ENCODE peak calls at places on chromosomes 16 and 17, in four cellular contexts. E is IMR-90, A is H1, U is neuronal stem cell. C is an unnamed sample.

GRCh38 chr16:4309833-4310266 is 6.0 kb upstream of the GLIS2 start:
- DNase-seq in A (peak), E (peak), U (no peak), C (peak)

GRCh38 chr17:50767030-50767429 is 288 bp downstream of the ANKRD40CL start:
- DNase-seq in A (no peak), U (no peak), E (no peak), C (no peak)

GRCh38 chr16:66265556-66266133 is 100.8 kb upstream of the CDH5 start:
- DNase-seq in A (no peak), U (no peak), E (no peak), C (no peak)

GRCh38 chr16:88732172-88732960 is 26.1 kb downstream of the CTU2 start:
- DNase-seq in E (no peak), A (no peak), U (no peak), C (no peak)

GRCh38 chr16:21638573-21638975 is 13.8 kb downstream of the IGSF6 start:
- DNase-seq in A (no peak), E (peak), U (no peak), C (no peak)

GRCh38 chr17:16934133-16934795 is 37.7 kb downstream of the TNFRSF13B start:
- DNase-seq in A (no peak), E (no peak), U (no peak), C (no peak)

GRCh38 chr17:44878627-44879221 is 20.5 kb downstream of the EFTUD2 start:
- DNase-seq in E (peak), U (no peak), A (no peak), C (peak)

GRCh38 chr16:24010440-24011089 is 174.8 kb downstream of the PRKCB start:
- DNase-seq in U (peak), A (peak), E (peak), C (peak)

GRCh38 chr16:5065813-5066212 is at the start of gene C16orf89:
- DNase-seq in U (no peak), A (no peak), E (no peak), C (no peak)

GRCh38 chr16:64240586-64240985 is 881.3 kb downstream of the CDH11 start:
- DNase-seq in E (no peak), A (no peak), U (no peak), C (no peak)

GRCh38 chr17:75563063-75563758 is 24.4 kb upstream of the MYO15B start:
- DNase-seq in A (no peak), U (no peak), E (no peak), C (no peak)

GRCh38 chr16:3601614-3602319 is 9.6 kb downstream of the SLX4 start:
- DNase-seq in U (no peak), A (no peak), E (no peak), C (no peak)

GRCh38 chr16:25372716-25373115 is 115.1 kb upstream of the ZKSCAN2 start:
- DNase-seq in E (no peak), U (no peak), A (no peak), C (no peak)

DNA sequence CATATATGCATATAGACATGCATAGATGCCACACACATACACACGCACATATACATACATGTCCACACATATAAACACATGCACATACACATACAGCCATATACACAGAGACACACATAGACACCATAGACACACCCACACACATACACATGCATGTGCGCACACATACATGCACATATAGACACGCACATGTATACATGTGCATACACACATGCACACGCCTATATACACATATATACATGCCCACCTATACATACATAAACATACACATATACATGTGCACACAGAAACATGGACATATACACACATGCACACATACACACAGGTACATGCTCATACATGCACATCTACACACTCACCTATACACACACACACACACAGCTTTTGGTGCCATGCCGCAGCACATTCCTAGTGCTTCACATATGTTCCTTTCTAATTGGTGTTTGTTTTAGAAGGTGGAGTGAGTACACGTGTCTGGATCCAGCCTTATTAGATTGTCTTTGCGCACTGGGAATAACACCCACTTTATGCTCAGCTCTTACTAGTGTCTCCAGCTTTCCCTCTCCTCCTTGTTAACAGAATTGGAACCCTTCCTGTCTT is 198.0 kb downstream of the RPTOR start:
- DNase-seq in U (no peak), E (no peak), A (no peak), C (no peak)
- H2AK5ac ChIP-seq in U (no peak), E (peak), A (peak), C (no peak)

DNA sequence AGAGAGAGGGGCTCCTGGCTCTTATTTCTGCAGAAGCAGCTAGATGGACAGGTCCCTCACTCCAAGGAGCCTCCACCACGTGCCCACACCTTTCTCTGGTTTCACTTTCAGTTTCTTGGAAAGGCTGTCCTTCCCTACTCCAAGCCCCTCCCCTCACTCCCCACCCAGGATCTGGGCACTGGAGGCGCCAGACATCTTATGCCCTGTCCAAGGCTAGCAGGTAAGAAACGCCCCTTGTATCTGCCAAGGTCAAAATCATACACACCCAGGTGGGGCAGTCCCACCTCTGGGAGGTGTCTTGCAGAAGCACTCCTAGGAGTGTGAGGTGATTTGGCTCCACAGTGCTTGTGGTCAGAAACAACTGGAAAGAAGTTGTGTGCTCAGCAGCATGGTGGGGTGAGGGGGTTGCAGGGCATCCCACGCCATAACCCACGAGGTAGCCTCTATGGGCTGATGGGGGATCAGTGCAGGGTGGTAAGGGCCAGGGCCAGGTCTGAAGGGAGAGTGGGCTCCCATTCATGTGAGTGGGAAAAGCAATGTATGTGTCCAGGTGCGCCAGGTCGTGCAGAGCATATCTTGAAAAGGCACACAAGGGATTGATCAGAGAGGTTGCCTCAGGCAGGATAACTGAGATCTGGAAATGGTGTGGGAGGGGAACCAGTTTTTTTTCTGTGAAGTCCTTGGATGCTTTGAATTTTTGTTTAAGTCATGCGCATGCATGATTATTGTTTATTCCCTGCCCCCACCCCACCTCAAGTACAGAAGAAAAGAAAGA is 31.8 kb upstream of the PRM1 start:
- DNase-seq in E (peak), U (no peak), A (no peak), C (peak)
- H2BK5ac ChIP-seq in E (peak), U (no peak), A (peak), C (peak)

GRCh38 chr16:69100046-69100765 is 5.2 kb upstream of the HAS3 start:
- DNase-seq in U (no peak), A (no peak), E (no peak), C (no peak)
- H2AK5ac ChIP-seq in U (no peak), A (no peak), E (no peak), C (no peak)

DNA sequence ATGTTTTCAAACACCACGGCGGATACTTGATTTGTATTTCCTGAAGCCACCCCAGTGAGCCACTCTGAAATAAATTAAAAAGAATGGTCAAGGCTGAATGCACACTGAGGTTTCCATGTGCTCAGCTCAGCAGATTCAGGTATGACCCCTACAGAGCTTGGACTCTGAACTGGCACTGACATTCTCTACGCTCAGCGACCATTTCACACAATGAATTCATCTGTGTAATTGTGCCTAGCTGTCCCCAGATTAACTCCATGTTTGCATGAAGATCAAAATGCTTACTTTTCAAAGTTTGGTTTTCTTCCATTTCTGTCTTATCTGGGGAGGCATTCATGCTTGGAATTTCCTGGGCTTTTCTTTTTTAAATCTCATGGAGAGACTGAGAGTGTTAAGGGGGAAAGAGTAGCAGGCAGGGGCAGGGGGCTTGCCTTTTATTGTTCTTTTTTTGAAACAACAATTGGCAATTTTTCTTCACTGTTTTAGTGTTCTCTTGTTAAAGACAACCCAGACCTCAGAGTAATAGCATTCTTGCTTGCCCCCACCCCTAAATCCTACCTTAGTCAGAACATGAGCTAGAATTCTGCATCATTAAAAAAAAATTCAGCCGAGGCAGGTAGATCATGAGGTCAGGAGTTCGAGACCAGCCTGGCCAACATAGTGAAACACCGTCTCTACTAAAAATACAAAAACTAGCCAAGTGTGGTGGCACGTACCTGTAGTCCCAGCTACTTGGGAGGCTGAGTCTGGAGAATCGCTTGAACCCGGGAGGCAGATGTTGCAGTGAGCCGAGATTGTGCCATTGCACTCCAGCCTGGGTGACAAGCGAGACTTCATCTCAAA is 85.5 kb upstream of the HNF1B start:
- DNase-seq in A (no peak), E (no peak), U (no peak), C (no peak)
- H2BK5ac ChIP-seq in A (no peak), E (no peak), U (no peak), C (no peak)

DNA sequence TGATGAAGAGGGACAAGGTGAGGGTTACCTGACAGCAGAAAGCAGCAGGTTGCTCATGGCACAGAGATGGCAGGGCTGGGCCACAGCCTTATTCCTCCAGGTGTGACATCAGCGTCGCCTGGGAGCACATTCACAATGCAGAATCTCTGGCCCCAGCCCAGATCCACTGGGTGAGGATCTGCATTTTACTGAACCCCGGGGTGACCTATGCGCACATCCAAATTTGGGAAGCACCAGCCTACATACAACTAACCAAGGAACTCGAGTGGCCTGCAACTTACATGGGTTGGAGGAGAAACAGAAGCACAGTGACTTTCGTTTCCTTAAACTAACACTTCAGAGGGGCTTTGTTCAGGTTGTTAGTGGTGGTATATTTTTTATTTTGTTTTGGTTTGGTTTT is 17.6 kb downstream of the CPPED1 start:
- DNase-seq in E (no peak), A (no peak), U (no peak), C (no peak)
- H2AK5ac ChIP-seq in E (no peak), A (no peak), U (no peak), C (no peak)

DNA sequence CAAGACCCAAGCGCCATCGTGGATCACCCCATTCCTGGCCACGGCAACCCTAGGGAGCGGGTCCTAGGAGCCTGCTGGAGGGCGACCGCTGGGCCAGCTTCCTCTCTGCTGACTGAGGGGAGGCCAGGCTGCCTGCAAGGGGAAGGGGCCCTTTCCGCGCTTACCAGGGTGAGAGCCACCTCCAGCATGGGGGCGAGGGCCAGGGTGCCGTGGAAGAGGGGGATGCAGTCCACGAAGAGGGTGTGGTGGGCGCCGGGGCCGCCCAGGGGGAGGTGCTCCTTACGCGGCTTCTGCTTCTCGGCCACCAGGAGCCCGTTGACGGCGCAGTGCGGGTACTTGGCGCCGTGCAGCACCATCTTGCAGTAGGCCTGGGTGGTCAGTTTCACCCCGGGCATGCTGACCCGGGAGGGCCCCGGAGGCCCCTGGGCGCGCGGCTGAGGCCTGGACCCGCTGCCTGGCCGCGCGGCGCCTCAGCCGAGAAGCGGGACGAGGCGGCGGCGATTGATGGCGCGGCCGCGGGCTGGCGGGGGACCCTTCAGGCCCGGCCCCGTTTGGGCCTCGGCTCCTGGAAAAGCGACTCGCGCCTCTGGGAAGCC is 345 bp downstream of the EMC8 start:
- DNase-seq in A (no peak), U (no peak), E (peak), C (peak)
- H2BK5ac ChIP-seq in A (peak), U (peak), E (peak), C (peak)

DNA sequence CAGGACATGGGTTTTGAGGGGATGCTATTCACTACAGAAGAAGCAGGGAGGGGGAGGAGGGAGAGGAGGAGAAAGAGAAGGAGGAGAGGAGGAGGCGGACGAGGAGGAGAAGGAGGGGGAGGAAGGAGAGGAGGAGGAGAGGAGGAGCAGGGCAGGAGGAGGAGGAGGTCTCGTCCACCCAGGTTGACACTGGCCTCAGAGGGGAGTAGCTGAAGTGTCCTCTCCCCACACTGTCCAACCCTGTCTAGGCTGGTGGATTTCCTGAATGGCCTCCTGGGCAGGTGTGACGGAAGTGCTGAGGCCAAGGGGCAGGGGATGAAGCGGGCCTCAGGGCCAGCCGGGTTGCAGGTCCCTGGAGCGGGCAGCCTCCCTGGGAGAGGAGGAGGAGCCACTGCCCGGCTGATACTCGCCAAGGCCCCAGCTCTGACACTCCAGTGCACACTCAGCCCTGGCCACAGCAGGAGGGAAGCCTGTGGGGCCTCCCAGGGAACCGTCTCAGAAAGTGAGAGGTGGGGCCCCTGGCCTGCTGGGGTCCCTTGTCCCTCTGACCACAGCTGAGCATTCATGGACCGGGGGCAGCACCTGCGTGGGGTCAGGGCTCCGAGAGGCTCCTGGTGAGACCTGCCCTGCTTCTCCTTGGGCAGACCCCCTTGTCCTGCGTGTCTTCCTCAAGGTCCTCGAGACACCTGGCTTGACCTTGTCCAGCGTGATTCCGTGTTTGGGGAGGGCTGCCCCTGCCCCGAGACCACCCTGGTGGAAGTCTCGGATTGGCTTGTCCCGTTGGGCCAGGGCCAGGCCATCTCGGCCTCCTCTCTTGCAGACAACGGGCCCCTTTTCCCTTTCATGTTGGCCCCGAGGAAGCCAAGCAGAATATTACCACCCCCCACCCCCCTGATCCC is 200.6 kb upstream of the CIBAR2 start:
- DNase-seq in E (no peak), U (no peak), A (no peak), C (peak)
- H2AK5ac ChIP-seq in E (peak), U (peak), A (peak), C (no peak)